ENCODE peak calls at places on chromosomes 16 and 17, in seven cellular contexts. E, K, U, W, Q, D and N are unnamed samples.

GRCh38 chr17:14784997-14785696 is 480.0 kb downstream of the PMP22 start:
- DNase-seq in E (no peak), K (peak), U (no peak), W (peak), Q (no peak), D (peak), N (peak)

GRCh38 chr16:80972611-80973010 is 34.1 kb downstream of the CMC2 start:
- DNase-seq in E (no peak), K (no peak), U (no peak), W (no peak), Q (no peak), D (no peak), N (no peak)

GRCh38 chr17:44197980-44198720 is 1.5 kb downstream of the ATXN7L3 start:
- DNase-seq in E (peak), K (peak), U (peak), W (peak), Q (peak), D (peak), N (peak)

GRCh38 chr17:44556854-44557606 is at the start of gene FZD2:
- DNase-seq in E (peak), K (peak), U (peak), W (peak), Q (peak), D (peak), N (peak)

GRCh38 chr17:56795098-56795497 is 38.6 kb downstream of the C17orf67 start:
- DNase-seq in E (no peak), K (no peak), U (no peak), W (no peak), Q (no peak), D (no peak), N (no peak)

GRCh38 chr16:24360936-24361335 is 104.8 kb downstream of the CACNG3 start:
- DNase-seq in E (no peak), K (no peak), U (no peak), W (no peak), Q (no peak), D (no peak), N (no peak)

GRCh38 chr17:32281011-32281451 is 15.4 kb downstream of the RHBDL3 start:
- DNase-seq in E (no peak), K (no peak), U (no peak), W (no peak), Q (peak), D (no peak), N (peak)

GRCh38 chr16:71254832-71255560 is 24.5 kb upstream of the HYDIN start:
- DNase-seq in E (no peak), K (no peak), U (no peak), W (no peak), Q (no peak), D (no peak), N (peak)

GRCh38 chr16:55367301-55367745 is 43.3 kb downstream of the IRX6 start:
- DNase-seq in E (peak), K (no peak), U (no peak), W (no peak), Q (no peak), D (no peak), N (no peak)

GRCh38 chr17:43661699-43662431 is at the start of gene MEOX1:
- DNase-seq in E (peak), K (no peak), U (no peak), W (peak), Q (no peak), D (no peak), N (no peak)

GRCh38 chr16:8963010-8963824 is 489 bp downstream of the USP7 start:
- DNase-seq in E (peak), K (peak), U (no peak), W (no peak), Q (peak), D (no peak), N (no peak)

GRCh38 chr17:65537845-65538678 is 23.4 kb downstream of the AXIN2 start:
- DNase-seq in E (no peak), K (no peak), U (no peak), W (no peak), Q (no peak), D (no peak), N (no peak)

GRCh38 chr16:24698314-24698713 is 31.1 kb upstream of the TNRC6A start:
- DNase-seq in E (no peak), K (no peak), U (no peak), W (no peak), Q (no peak), D (no peak), N (no peak)

GRCh38 chr17:80698297-80698696 is 153.7 kb downstream of the RPTOR start:
- DNase-seq in E (no peak), K (no peak), U (no peak), W (no peak), Q (peak), D (no peak), N (no peak)

GRCh38 chr16:11793840-11794239 is 3.2 kb downstream of the ZC3H7A start:
- DNase-seq in E (peak), K (peak), U (no peak), W (no peak), Q (no peak), D (no peak), N (no peak)

GRCh38 chr16:77330332-77331043 is 104.3 kb downstream of the ADAMTS18 start:
- DNase-seq in E (no peak), K (no peak), U (no peak), W (no peak), Q (peak), D (no peak), N (no peak)

GRCh38 chr17:45719335-45720071 is 64.6 kb upstream of the CRHR1 start:
- DNase-seq in E (peak), K (peak), U (peak), W (peak), Q (peak), D (no peak), N (peak)

GRCh38 chr16:30622455-30623032 is 12.4 kb upstream of the ZNF689 start:
- DNase-seq in E (no peak), K (no peak), U (no peak), W (no peak), Q (no peak), D (no peak), N (no peak)

GRCh38 chr16:21628196-21628726 is 24.1 kb downstream of the IGSF6 start:
- DNase-seq in E (no peak), K (no peak), U (no peak), W (no peak), Q (no peak), D (no peak), N (no peak)

GRCh38 chr16:15988268-15989013 is 39.0 kb downstream of the ABCC1 start:
- DNase-seq in E (no peak), K (no peak), U (no peak), W (no peak), Q (peak), D (no peak), N (no peak)

GRCh38 chr16:75589301-75589700 is 23.1 kb downstream of the GABARAPL2 start:
- DNase-seq in E (peak), K (no peak), U (no peak), W (no peak), Q (peak), D (no peak), N (no peak)

GRCh38 chr17:42414782-42415409 is 8.2 kb downstream of the CAVIN1 start:
- DNase-seq in E (no peak), K (no peak), U (no peak), W (no peak), Q (no peak), D (peak), N (no peak)

GRCh38 chr17:31534223-31534888 is 142.9 kb downstream of the RAB11FIP4 start:
- DNase-seq in E (peak), K (no peak), U (no peak), W (no peak), Q (no peak), D (no peak), N (no peak)

GRCh38 chr16:89426736-89427525 is 63.4 kb downstream of the ANKRD11 start:
- DNase-seq in E (peak), K (no peak), U (no peak), W (no peak), Q (no peak), D (no peak), N (no peak)

DNA sequence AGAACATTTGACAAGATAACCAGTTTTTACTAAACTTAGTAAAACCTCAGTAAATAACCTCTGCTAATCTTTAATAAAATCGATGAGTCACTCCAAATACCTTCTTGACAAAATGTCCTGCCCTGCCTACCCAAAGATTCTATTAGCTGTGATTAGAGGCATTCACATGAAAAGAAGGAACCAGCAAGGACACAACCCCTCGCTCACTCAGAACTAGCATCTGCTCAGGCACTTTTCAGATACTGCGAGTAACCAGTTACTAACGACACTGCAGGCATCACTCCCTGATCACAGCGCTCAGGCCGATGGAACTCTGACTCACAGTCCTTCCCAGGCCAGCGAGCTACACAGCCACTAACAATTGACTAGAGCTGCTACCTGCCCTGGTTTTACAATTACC is 24.3 kb downstream of the PELP1 start:
- DNase-seq in E (peak), K (peak), U (peak), W (peak), Q (no peak), D (no peak), N (no peak)
- TF ChIP-seq EZH2phosphoT487 in E (no peak), K (no peak), U (no peak), W (no peak), Q (no peak), D (no peak), N (no peak)

DNA sequence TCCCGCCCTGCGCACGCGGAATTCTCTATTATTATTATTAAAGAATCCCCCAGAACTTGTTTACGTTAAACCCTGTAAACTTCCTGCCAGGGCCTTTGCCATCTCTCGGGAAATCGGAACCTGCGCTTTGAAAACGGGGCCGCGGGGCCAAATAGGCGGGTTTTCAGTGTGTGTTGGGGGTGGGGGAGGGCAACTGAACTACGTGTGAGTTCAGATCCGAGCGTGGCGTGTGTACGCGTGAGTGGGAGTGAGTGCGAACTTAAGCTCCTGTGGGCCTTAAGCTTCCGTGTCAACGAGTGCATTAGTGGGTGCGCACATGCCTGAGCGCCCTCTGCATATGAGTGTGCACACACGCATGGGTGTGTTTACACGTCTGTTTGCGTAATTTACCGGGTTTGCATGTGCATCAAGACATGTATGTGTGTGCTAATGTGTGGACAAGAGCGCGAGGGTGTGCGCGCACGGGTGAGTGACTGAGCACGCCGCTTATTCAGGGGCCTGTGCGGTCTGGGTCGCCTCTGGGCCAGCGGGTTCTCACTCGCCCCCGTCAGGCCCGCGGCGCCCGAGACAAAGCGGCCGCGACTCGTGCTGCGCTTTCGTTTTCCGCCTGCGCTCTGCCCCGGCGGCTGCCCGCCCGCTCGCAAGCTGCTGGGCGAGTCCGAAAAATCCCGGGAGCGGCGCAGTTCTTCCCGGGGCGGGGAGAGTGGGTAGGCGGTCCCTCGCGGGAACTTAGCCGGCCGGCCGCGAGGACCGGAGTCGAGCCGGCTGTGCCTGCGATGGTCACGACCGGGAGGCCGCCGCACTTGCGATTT is 1.2 kb upstream of the FOXF1 start:
- DNase-seq in E (peak), K (peak), U (peak), W (peak), Q (peak), D (no peak), N (peak)
- TF ChIP-seq EZH2 in E (peak), K (peak), U (no peak), W (peak), Q (peak), D (no peak), N (peak)

GRCh38 chr17:74571894-74572293 is 4.6 kb upstream of the CD300H start:
- DNase-seq in E (no peak), K (no peak), U (no peak), W (no peak), Q (no peak), D (no peak), N (no peak)

GRCh38 chr17:74569001-74569391 is 1.7 kb upstream of the CD300H start:
- DNase-seq in E (no peak), K (no peak), U (no peak), W (no peak), Q (no peak), D (no peak), N (no peak)

GRCh38 chr17:74567397-74567796 is at the start of gene CD300H:
- DNase-seq in E (no peak), K (no peak), U (no peak), W (no peak), Q (no peak), D (no peak), N (no peak)

GRCh38 chr17:74568116-74568873 is 986 bp upstream of the CD300H start:
- DNase-seq in E (no peak), K (no peak), U (no peak), W (no peak), Q (no peak), D (no peak), N (no peak)

GRCh38 chr17:74569392-74570003 is 2.2 kb upstream of the CD300H start:
- DNase-seq in E (peak), K (peak), U (peak), W (peak), Q (no peak), D (peak), N (peak)
- TF ChIP-seq EZH2phosphoT487 in E (no peak), K (no peak), U (no peak), W (peak), Q (no peak), D (no peak), N (no peak)

GRCh38 chr17:6558276-6558675 is 1.9 kb upstream of the PITPNM3 start:
- DNase-seq in E (no peak), K (no peak), U (no peak), W (no peak), Q (no peak), D (no peak), N (no peak)
- TF ChIP-seq EZH2 in E (no peak), K (no peak), U (no peak), W (no peak), Q (no peak), D (no peak), N (no peak)

DNA sequence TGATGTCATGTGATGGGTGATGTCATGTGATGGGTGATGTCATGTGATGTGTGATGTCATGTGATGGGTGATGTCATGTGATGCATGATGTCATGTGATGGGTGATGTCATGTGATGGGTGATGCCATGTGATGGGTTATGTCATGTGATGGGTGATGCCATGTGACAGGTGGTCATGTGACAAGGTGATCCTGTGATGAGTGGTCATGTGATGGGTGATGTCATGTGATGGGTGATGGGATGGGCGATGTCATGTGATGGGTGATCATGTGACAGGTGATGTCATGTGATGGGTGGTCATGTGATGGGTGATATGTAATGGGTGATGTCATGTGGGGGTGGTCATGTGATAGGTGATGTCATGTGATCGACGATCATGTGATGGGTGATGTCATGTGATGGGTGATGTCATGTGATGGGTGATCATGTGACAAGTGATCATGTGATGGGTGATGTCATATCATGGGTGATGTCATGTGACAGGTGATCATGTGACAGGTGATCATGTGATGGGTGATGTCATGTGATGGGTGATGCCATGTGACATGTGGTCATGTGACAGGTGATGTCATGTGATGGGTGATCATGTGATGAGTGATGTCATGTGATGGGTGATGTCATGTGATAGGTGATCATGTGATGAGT is 17.2 kb downstream of the CD300LB start:
- DNase-seq in E (peak), K (peak), U (peak), W (peak), Q (peak), D (peak), N (peak)
- TF ChIP-seq EZH2phosphoT487 in E (no peak), K (no peak), U (no peak), W (no peak), Q (no peak), D (no peak), N (no peak)

GRCh38 chr17:50562266-50563094 is 2.0 kb downstream of the CACNA1G start:
- DNase-seq in E (peak), K (no peak), U (no peak), W (no peak), Q (no peak), D (no peak), N (peak)

GRCh38 chr17:50559674-50560184 is 786 bp upstream of the CACNA1G start:
- DNase-seq in E (peak), K (peak), U (peak), W (peak), Q (peak), D (no peak), N (peak)

GRCh38 chr17:50561796-50562195 is 1.3 kb downstream of the CACNA1G start:
- DNase-seq in E (no peak), K (peak), U (no peak), W (no peak), Q (no peak), D (no peak), N (no peak)

GRCh38 chr17:50560185-50560824 is at the start of gene CACNA1G:
- DNase-seq in E (peak), K (peak), U (peak), W (peak), Q (peak), D (peak), N (peak)

DNA sequence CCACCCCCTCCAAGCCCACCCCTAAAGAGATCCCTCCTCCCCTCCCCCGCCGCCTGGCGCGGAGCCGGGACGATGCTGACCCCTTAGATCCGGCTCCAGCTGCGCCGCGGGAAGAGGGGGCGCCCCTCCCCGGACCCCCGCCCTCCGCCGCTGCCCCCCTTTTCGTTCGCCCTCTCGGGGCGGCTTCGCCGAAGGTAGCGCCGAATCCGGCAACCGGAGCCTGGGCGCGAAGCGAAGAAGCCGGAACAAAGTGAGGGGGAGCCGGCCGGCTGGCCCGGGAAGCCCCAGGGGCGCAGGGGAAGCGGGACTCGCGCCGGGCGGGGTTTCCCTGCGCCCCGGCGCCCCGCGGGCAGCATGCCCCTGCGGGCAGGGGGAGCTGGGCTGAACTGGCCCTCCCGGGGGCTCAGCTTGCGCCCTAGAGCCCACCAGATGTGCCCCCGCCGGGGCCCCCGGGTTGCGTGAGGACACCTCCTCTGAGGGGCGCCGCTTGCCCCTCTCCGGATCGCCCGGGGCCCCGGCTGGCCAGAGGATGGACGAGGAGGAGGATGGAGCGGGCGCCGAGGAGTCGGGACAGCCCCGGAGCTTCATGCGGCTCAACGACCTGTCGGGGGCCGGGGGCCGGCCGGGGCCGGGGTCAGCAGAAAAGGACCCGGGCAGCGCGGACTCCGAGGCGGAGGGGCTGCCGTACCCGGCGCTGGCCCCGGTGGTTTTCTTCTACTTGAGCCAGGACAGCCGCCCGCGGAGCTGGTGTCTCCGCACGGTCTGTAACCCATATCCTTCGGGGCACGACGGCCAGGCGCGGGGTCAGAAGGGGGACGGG is 626 bp downstream of the CACNA1G start:
- DNase-seq in E (peak), K (peak), U (no peak), W (no peak), Q (peak), D (no peak), N (peak)
- TF ChIP-seq EZH2 in E (peak), K (no peak), U (no peak), W (peak), Q (peak), D (peak), N (peak)

GRCh38 chr17:74852237-74853047 is 7.2 kb downstream of the GRIN2C start:
- DNase-seq in E (peak), K (peak), U (peak), W (no peak), Q (peak), D (peak), N (peak)
- TF ChIP-seq EZH2phosphoT487 in E (no peak), K (no peak), U (no peak), W (no peak), Q (peak), D (no peak), N (no peak)

GRCh38 chr17:35460354-35460851 is 11.8 kb upstream of the SLFN13 start:
- DNase-seq in E (no peak), K (peak), U (peak), W (peak), Q (peak), D (peak), N (peak)
- TF ChIP-seq EZH2 in E (no peak), K (no peak), U (no peak), W (no peak), Q (peak), D (no peak), N (no peak)

DNA sequence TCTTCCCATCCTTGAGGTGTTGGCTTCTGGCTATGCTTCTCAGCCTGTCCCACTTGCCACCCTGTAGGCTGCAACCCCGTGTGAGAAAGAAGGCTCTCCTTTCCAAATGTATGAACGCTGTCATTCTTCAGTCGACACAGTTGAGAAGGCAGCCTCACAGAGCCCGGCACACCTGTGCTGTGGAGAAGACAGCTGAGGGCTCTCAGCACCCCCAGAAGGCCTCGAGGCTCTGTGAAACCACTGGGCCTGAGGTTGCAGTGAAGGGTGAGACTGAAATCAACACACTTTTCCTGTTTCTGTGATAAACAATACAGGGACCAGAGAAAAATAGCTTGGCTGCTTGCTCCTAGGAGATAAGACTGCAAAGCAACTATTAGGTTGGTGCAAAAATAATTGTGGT is 4.9 kb upstream of the ANKRD40CL start:
- DNase-seq in E (no peak), K (no peak), U (no peak), W (no peak), Q (no peak), D (peak), N (no peak)
- TF ChIP-seq EZH2phosphoT487 in E (no peak), K (no peak), U (no peak), W (no peak), Q (no peak), D (no peak), N (no peak)